ENCODE peak calls at places on chromosomes 16 and 17, in four cellular contexts. One of them, this sample, is unnamed. For H3K4me1 and H3K36me3, the result is how much of the 10 kb centered on the place peaks cover.

GRCh38 chr16:47045023-47045422 is 71.5 kb upstream of the DNAJA2 start:
- DNase-seq in heart right ventricle: no peak
- DNase-seq in heart left ventricle: no peak
- DNase-seq in HCT116: no peak
- DNase-seq in this sample: no peak

GRCh38 chr16:50680907-50681885 is at the start of gene SNX20:
- DNase-seq in heart right ventricle: no peak
- DNase-seq in heart left ventricle: peak
- DNase-seq in HCT116: no peak
- DNase-seq in this sample: peak

GRCh38 chr16:74825941-74826340 is 51.3 kb upstream of the FA2H start:
- DNase-seq in heart right ventricle: no peak
- DNase-seq in heart left ventricle: no peak
- DNase-seq in HCT116: no peak
- DNase-seq in this sample: no peak

GRCh38 chr17:12637015-12637414 is 28.7 kb upstream of the MYOCD start:
- DNase-seq in heart right ventricle: no peak
- DNase-seq in heart left ventricle: no peak
- DNase-seq in HCT116: no peak
- DNase-seq in this sample: no peak

GRCh38 chr16:81429045-81429521 is 15.5 kb upstream of the CMIP start:
- DNase-seq in heart right ventricle: no peak
- DNase-seq in heart left ventricle: peak
- DNase-seq in HCT116: peak
- DNase-seq in this sample: peak

GRCh38 chr17:45132569-45133463 is 501 bp upstream of the PLCD3 start:
- DNase-seq in heart right ventricle: peak
- DNase-seq in heart left ventricle: peak
- DNase-seq in HCT116: peak
- DNase-seq in this sample: peak

GRCh38 chr17:76354747-76355310 is 1.1 kb upstream of the PRPSAP1 start:
- DNase-seq in heart right ventricle: no peak
- DNase-seq in heart left ventricle: no peak
- DNase-seq in HCT116: no peak
- DNase-seq in this sample: no peak

GRCh38 chr17:9356488-9356911 is 219.1 kb downstream of the STX8 start:
- DNase-seq in heart right ventricle: peak
- DNase-seq in heart left ventricle: peak
- DNase-seq in HCT116: no peak
- DNase-seq in this sample: no peak

GRCh38 chr17:73613271-73613941 is 30.8 kb downstream of the SDK2 start:
- DNase-seq in heart right ventricle: no peak
- DNase-seq in heart left ventricle: no peak
- DNase-seq in HCT116: no peak
- DNase-seq in this sample: no peak

GRCh38 chr16:7449306-7449705 is 116.7 kb downstream of the RBFOX1 start:
- DNase-seq in heart right ventricle: no peak
- DNase-seq in heart left ventricle: no peak
- DNase-seq in HCT116: no peak
- DNase-seq in this sample: no peak

GRCh38 chr17:12020595-12021590 is at the start of gene MAP2K4:
- DNase-seq in heart right ventricle: peak
- DNase-seq in heart left ventricle: peak
- DNase-seq in HCT116: peak
- DNase-seq in this sample: peak

GRCh38 chr17:66578781-66579489 is 256.0 kb upstream of the CACNG5 start:
- DNase-seq in heart right ventricle: no peak
- DNase-seq in heart left ventricle: no peak
- DNase-seq in HCT116: no peak
- DNase-seq in this sample: no peak

GRCh38 chr17:8275421-8276290 is 12.8 kb upstream of the RANGRF start:
- DNase-seq in heart right ventricle: no peak
- DNase-seq in heart left ventricle: no peak
- DNase-seq in HCT116: no peak
- DNase-seq in this sample: no peak

GRCh38 chr17:69733171-69734014 is 318.9 kb downstream of the MAP2K6 start:
- DNase-seq in heart right ventricle: peak
- DNase-seq in heart left ventricle: peak
- DNase-seq in HCT116: no peak
- DNase-seq in this sample: no peak

GRCh38 chr16:30472328-30472942 is at the start of gene ITGAL:
- DNase-seq in heart right ventricle: peak
- DNase-seq in heart left ventricle: peak
- DNase-seq in HCT116: no peak
- DNase-seq in this sample: peak

GRCh38 chr16:22888791-22889190 is 74.8 kb downstream of the HS3ST2 start:
- DNase-seq in heart right ventricle: no peak
- DNase-seq in heart left ventricle: no peak
- DNase-seq in HCT116: no peak
- DNase-seq in this sample: no peak

GRCh38 chr17:1108810-1109605 is 70.8 kb downstream of the ABR start:
- DNase-seq in heart right ventricle: peak
- DNase-seq in heart left ventricle: peak
- DNase-seq in HCT116: no peak
- DNase-seq in this sample: peak
- H3K4me1 ChIP-seq in heart right ventricle: half or more
- H3K4me1 ChIP-seq in heart left ventricle: under half
- H3K4me1 ChIP-seq in HCT116: half or more
- H3K4me1 ChIP-seq in this sample: half or more

GRCh38 chr17:38733315-38734234 is 3.4 kb downstream of the CISD3 start:
- DNase-seq in heart right ventricle: no peak
- DNase-seq in heart left ventricle: no peak
- DNase-seq in HCT116: peak
- DNase-seq in this sample: no peak
- TF ChIP-seq CTCF in heart right ventricle: peak
- TF ChIP-seq CTCF in heart left ventricle: no peak
- TF ChIP-seq CTCF in HCT116: peak
- TF ChIP-seq CTCF in this sample: no peak

DNA sequence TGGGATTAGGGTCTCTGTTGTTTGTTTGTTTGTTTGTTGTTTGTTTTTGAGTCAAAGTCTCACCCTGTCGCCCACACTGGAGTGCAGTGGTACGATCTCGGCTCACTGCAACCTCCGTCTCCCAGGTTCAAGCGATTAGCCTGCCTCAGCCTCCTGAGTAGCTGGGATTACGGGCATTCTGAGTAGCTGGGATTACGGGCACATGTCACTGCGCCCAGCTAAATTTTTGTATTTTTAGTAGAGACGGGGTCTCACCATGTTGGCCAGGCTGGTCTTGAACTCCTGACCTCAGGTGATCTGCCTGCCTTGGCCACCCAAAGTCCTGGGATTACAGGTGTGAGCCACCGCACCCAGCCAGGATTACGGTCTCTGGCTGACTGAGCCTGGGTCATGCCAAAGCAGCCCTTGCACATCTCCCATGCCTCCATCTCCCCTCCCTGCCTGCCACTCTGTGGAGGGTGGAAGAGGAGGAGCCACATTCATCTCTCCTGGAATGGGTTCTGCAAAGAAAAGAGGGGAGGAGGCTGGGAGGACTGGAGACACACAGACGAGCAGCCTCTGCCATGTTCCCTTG is 59.2 kb downstream of the BEAN1 start:
- DNase-seq in heart right ventricle: no peak
- DNase-seq in heart left ventricle: no peak
- DNase-seq in HCT116: no peak
- DNase-seq in this sample: no peak
- H3K36me3 ChIP-seq in heart right ventricle: under half
- H3K36me3 ChIP-seq in heart left ventricle: under half
- H3K36me3 ChIP-seq in HCT116: under half
- H3K36me3 ChIP-seq in this sample: under half

DNA sequence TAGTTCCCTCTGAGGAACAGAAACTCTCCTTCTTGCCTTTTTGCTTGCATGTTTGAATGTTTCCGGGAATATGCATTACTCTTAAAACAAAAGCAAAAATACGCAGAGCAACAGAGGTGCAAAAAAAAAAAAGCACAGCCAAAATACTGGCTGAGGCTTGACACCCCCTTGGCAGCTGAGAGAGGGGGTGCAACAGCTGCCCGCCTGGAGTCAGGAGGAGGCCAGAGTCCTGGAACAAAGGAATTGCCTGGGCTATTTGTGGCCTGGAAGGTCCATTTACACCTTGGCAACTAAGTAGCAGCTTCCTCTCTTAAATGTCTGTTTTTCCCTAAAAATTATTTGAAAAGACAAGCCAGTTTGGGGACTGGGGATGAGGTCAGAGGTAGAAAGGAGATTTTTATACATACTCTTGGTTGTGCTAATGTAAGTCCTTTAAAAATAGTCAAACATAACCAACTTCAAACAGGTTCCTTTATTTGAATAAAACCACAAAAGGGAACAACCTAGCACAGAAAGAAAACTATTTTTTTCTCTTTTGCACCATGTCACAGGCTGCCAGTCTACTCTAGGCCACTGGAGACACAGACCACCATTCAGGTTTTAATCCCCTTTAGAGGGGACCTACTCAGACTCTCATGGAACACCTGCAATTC is 19.5 kb downstream of the USP7 start:
- DNase-seq in heart right ventricle: no peak
- DNase-seq in heart left ventricle: no peak
- DNase-seq in HCT116: no peak
- DNase-seq in this sample: no peak
- H3K4me1 ChIP-seq in heart right ventricle: half or more
- H3K4me1 ChIP-seq in heart left ventricle: under half
- H3K4me1 ChIP-seq in HCT116: under half
- H3K4me1 ChIP-seq in this sample: half or more

GRCh38 chr17:55298111-55298510 is 33.4 kb downstream of the HLF start:
- DNase-seq in heart right ventricle: no peak
- DNase-seq in heart left ventricle: no peak
- DNase-seq in HCT116: no peak
- DNase-seq in this sample: no peak

GRCh38 chr17:55294042-55294751 is 29.4 kb downstream of the HLF start:
- DNase-seq in heart right ventricle: no peak
- DNase-seq in heart left ventricle: no peak
- DNase-seq in HCT116: no peak
- DNase-seq in this sample: no peak

GRCh38 chr17:55296699-55297098 is 31.9 kb downstream of the HLF start:
- DNase-seq in heart right ventricle: no peak
- DNase-seq in heart left ventricle: no peak
- DNase-seq in HCT116: no peak
- DNase-seq in this sample: no peak

GRCh38 chr17:55295411-55296170 is 30.8 kb downstream of the HLF start:
- DNase-seq in heart right ventricle: peak
- DNase-seq in heart left ventricle: peak
- DNase-seq in HCT116: peak
- DNase-seq in this sample: peak

DNA sequence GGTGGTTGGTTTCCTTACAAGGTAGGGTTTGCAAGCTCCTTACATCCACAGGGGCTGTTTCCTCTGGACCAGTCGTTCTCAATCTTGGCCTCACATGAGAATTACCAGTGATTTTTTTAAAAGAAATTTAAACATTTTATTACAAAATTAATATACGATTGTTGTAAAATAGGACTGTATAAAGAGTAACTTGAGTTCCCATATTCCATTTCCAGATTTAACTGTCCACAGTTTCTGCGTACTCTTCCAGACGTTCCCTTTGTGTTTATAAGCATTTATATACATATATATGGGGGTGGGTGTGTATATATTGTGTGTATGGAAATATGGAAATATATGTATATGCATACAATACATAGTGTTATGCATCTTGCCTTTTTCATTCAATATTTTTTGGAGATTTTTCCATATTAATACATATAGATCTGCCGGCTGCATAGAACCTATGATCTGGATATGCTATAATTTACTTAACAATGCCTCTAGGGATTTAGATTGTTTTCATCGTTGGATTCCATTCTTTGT is 31.5 kb downstream of the HLF start:
- DNase-seq in heart right ventricle: no peak
- DNase-seq in heart left ventricle: no peak
- DNase-seq in HCT116: no peak
- DNase-seq in this sample: no peak
- TF ChIP-seq CTCF in heart right ventricle: peak
- TF ChIP-seq CTCF in heart left ventricle: no peak
- TF ChIP-seq CTCF in HCT116: no peak
- TF ChIP-seq CTCF in this sample: no peak

GRCh38 chr16:14549789-14550153 is 80.3 kb downstream of the PARN start:
- DNase-seq in heart right ventricle: peak
- DNase-seq in heart left ventricle: peak
- DNase-seq in HCT116: no peak
- DNase-seq in this sample: no peak

GRCh38 chr16:14545346-14545884 is 84.6 kb downstream of the PARN start:
- DNase-seq in heart right ventricle: no peak
- DNase-seq in heart left ventricle: no peak
- DNase-seq in HCT116: no peak
- DNase-seq in this sample: no peak

GRCh38 chr16:14553447-14553846 is 76.6 kb downstream of the PARN start:
- DNase-seq in heart right ventricle: no peak
- DNase-seq in heart left ventricle: no peak
- DNase-seq in HCT116: no peak
- DNase-seq in this sample: no peak

GRCh38 chr16:14548933-14549788 is 80.9 kb downstream of the PARN start:
- DNase-seq in heart right ventricle: no peak
- DNase-seq in heart left ventricle: no peak
- DNase-seq in HCT116: no peak
- DNase-seq in this sample: no peak
- H3K36me3 ChIP-seq in heart right ventricle: under half
- H3K36me3 ChIP-seq in heart left ventricle: under half
- H3K36me3 ChIP-seq in HCT116: under half
- H3K36me3 ChIP-seq in this sample: under half

GRCh38 chr17:33178641-33179040 is 114.5 kb downstream of the ASIC2 start:
- DNase-seq in heart right ventricle: no peak
- DNase-seq in heart left ventricle: no peak
- DNase-seq in HCT116: no peak
- DNase-seq in this sample: no peak

GRCh38 chr17:33183487-33184026 is 109.5 kb downstream of the ASIC2 start:
- DNase-seq in heart right ventricle: no peak
- DNase-seq in heart left ventricle: no peak
- DNase-seq in HCT116: no peak
- DNase-seq in this sample: no peak
- H3K4me1 ChIP-seq in heart right ventricle: under half
- H3K4me1 ChIP-seq in heart left ventricle: under half
- H3K4me1 ChIP-seq in HCT116: under half
- H3K4me1 ChIP-seq in this sample: under half

GRCh38 chr17:62597920-62598319 is 29.6 kb upstream of the MRC2 start:
- DNase-seq in heart right ventricle: no peak
- DNase-seq in heart left ventricle: no peak
- DNase-seq in HCT116: no peak
- DNase-seq in this sample: no peak

GRCh38 chr17:62600805-62601204 is 26.7 kb upstream of the MRC2 start:
- DNase-seq in heart right ventricle: no peak
- DNase-seq in heart left ventricle: no peak
- DNase-seq in HCT116: no peak
- DNase-seq in this sample: no peak

GRCh38 chr17:62605588-62605987 is 21.9 kb upstream of the MRC2 start:
- DNase-seq in heart right ventricle: no peak
- DNase-seq in heart left ventricle: no peak
- DNase-seq in HCT116: no peak
- DNase-seq in this sample: no peak

GRCh38 chr17:62599964-62600657 is 27.4 kb upstream of the MRC2 start:
- DNase-seq in heart right ventricle: no peak
- DNase-seq in heart left ventricle: no peak
- DNase-seq in HCT116: no peak
- DNase-seq in this sample: no peak

DNA sequence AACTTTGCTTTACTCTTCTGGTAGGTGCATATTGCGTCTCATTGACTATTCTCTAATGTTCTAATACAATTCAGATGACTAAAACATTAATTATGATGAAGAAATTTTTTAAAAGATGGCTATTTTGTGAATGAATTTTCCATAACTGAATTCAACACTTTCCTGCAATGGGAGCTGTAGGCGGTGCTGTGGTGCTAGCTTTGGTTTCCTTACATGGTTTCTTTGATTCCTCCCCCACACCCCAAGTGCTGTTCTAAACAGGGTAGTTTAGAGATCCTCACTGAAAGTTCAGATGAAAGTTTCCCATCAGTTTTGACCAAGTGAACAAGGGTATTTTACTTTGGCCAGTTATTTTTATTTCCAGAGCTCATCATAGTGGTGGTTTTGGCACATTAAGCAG is 26.0 kb upstream of the MRC2 start:
- DNase-seq in heart right ventricle: no peak
- DNase-seq in heart left ventricle: no peak
- DNase-seq in HCT116: no peak
- DNase-seq in this sample: no peak
- TF ChIP-seq CTCF in heart right ventricle: peak
- TF ChIP-seq CTCF in heart left ventricle: no peak
- TF ChIP-seq CTCF in HCT116: no peak
- TF ChIP-seq CTCF in this sample: no peak

This sample was measured in mucosa of descending colon.